ENCODE peak calls at places on chromosome 9, in seven cellular contexts. X is H1, G is A673, T is prostate gland, U is GM23248, H is mesendoderm, I is SK-N-SH. A is an unnamed sample. For H3K4me1, the result is how much of the 10 kb centered on the place peaks cover.

GRCh38 chr9:1008256-1008655 is 31.8 kb downstream of the DMRT3 start:
- DNase-seq in X (no peak), G (no peak), T (no peak), U (peak), H (no peak), I (no peak), A (no peak)

GRCh38 chr9:88736136-88736637 is 201.2 kb downstream of the NXNL2 start:
- DNase-seq in X (no peak), G (no peak), T (no peak), U (no peak), H (no peak), I (no peak), A (no peak)

GRCh38 chr9:123834907-123835562 is 94.9 kb downstream of the DENND1A start:
- DNase-seq in X (no peak), G (no peak), T (no peak), U (peak), H (peak), I (no peak), A (no peak)

GRCh38 chr9:4116091-4116581 is 183.7 kb downstream of the GLIS3 start:
- DNase-seq in X (no peak), G (no peak), T (no peak), U (peak), H (no peak), I (no peak), A (no peak)

GRCh38 chr9:82031538-82032280 is 43.1 kb downstream of the SPATA31D1 start:
- DNase-seq in X (no peak), G (peak), T (peak), U (peak), H (peak), I (no peak), A (no peak)

GRCh38 chr9:708556-709432 is 132.7 kb upstream of the DMRT1 start:
- DNase-seq in X (no peak), G (no peak), T (no peak), U (peak), H (no peak), I (no peak), A (no peak)

GRCh38 chr9:93677061-93677571 is 100.7 kb downstream of the PHF2 start:
- DNase-seq in X (no peak), G (no peak), T (no peak), U (no peak), H (no peak), I (peak), A (no peak)

GRCh38 chr9:34547960-34548603 is 25.3 kb upstream of the ENHO start:
- DNase-seq in X (no peak), G (peak), T (peak), U (peak), H (peak), I (peak), A (peak)

GRCh38 chr9:115531410-115532130 is 413.6 kb upstream of the TNC start:
- DNase-seq in X (no peak), G (no peak), T (no peak), U (peak), H (no peak), I (no peak), A (no peak)

GRCh38 chr9:100066539-100066938 is 32.3 kb downstream of the ERP44 start:
- DNase-seq in X (no peak), G (peak), T (no peak), U (peak), H (peak), I (no peak), A (no peak)

GRCh38 chr9:38309324-38310195 is 82.9 kb upstream of the ALDH1B1 start:
- DNase-seq in X (no peak), G (peak), T (no peak), U (peak), H (peak), I (peak), A (no peak)

GRCh38 chr9:137786511-137786920 is 91.1 kb upstream of the CACNA1B start:
- DNase-seq in X (no peak), G (no peak), T (no peak), U (peak), H (no peak), I (no peak), A (no peak)

GRCh38 chr9:98992885-98993569 is 49.3 kb downstream of the COL15A1 start:
- DNase-seq in X (no peak), G (no peak), T (no peak), U (no peak), H (no peak), I (no peak), A (no peak)

GRCh38 chr9:98989036-98990000 is 45.6 kb downstream of the COL15A1 start:
- DNase-seq in X (no peak), G (peak), T (no peak), U (peak), H (peak), I (no peak), A (no peak)

GRCh38 chr9:98991981-98992884 is 48.5 kb downstream of the COL15A1 start:
- DNase-seq in X (no peak), G (no peak), T (no peak), U (no peak), H (no peak), I (no peak), A (no peak)

GRCh38 chr9:98993570-98993945 is 49.9 kb downstream of the COL15A1 start:
- DNase-seq in X (no peak), G (no peak), T (no peak), U (no peak), H (no peak), I (no peak), A (no peak)

GRCh38 chr9:98990181-98990870 is 46.6 kb downstream of the COL15A1 start:
- DNase-seq in X (no peak), G (no peak), T (no peak), U (no peak), H (no peak), I (no peak), A (no peak)
- H3K4me1 ChIP-seq in X (under half), G (under half), T (under half), U (under half), H (under half), I (under half), A (under half)

DNA sequence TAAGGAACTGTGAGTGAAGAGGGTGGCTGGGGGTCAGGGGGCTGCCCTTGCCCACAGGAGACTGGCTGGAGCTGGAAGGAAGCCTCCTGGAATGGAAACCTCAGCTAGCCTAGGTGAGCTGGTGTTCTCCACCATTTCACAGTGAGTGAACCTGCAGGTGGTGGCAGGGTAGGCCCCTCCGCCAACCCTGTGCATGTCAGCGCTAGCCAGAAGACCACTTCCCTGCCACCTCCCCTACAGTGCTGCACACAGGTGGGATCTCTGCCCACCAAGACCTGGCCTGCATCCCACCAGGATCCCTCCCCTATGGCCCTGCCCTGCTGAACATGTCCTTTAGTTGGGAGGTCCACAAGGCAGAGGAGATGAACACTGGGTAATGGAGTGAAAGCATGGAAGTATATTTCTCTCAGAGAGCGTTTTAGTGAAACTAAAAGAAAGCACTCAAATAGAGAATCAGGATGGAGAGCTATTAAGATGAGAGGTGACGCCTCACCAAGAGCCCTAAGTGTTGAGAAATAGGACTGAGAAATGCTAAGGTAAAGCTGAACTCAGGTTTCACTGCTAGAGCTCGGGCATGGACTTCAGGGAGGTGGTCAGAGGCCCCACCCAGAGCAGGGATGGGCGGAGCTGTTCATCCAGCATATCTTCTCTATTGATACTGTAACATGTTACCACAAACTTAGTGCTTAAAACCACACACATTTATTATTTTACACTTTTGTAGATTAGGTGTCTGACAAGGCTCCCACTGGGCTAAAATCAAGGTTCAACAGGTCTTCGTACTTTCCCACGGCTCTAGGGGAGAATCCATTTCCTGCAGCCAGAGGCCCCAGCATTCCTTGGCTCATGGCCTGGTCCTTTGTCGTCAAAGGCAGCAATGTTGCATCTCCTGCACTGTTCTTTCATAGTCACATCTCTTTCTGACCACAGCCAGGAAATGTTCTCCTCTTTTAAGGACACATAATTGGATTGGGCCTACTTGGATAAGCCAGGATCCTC is 83.2 kb downstream of the DIRAS2 start:
- DNase-seq in X (no peak), G (no peak), T (no peak), U (no peak), H (no peak), I (no peak), A (no peak)
- H3K27ac ChIP-seq in X (no peak), G (no peak), T (no peak), U (no peak), H (no peak), I (no peak), A (no peak)

DNA sequence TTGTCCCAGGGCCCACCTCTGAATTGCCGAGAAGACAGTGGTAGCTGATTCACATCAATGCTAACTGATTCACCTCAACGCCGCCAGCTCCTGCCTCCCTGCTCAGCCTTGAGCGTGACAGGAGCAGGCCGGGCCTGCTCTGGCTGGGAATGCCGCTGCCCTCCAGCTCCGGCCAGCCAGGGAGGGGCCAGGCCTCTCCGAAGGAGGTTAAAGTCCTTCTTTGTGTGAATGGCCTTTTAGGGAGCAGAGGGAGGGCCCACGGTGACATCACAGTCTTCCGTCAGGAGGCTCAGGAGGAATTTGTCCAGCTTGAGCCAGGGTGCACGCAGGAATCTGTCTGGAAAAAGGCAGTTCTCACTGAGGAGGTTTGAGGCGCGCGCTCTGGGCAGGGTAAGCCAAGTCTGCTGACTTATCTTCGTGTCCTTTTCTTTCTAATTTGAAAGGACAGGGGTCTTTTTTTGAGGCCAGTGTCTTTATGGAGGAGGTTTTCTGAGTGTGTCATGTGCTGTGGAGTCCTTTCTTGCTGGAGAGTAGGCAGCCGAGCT is 82.7 kb downstream of the C9orf152 start:
- DNase-seq in X (peak), G (no peak), T (peak), U (peak), H (peak), I (no peak), A (no peak)
- H3K4me1 ChIP-seq in X (under half), G (under half), T (under half), U (under half), H (under half), I (under half), A (under half)

DNA sequence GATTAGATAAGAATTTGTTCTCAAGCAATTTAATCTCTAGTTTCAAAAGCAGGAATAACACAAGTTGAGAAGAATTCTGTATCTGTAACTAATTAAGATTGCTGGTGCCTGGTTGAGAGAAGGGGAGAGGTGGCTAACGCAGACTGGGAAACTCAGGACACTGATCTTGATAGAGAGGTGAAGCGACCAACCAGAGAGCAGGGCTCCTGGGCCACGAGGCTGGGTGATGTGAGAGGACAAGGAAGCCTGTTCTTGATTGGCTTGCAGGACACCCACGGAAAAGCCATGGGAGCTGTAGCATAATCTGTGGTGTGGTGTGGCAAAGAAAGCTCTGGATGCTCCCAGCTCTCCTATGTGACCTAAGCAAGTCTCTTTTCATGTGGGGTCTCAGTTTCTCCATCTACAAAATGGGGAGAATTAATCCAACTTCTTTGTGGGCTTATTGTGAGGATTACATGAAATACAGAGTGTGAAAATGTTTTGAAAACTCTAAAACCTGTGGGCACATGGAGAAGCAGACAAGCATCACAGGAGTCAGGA is 594.1 kb upstream of the BRINP1 start:
- DNase-seq in X (peak), G (peak), T (no peak), U (peak), H (peak), I (peak), A (peak)
- H3K27ac ChIP-seq in X (peak), G (no peak), T (no peak), U (peak), H (peak), I (peak), A (no peak)

DNA sequence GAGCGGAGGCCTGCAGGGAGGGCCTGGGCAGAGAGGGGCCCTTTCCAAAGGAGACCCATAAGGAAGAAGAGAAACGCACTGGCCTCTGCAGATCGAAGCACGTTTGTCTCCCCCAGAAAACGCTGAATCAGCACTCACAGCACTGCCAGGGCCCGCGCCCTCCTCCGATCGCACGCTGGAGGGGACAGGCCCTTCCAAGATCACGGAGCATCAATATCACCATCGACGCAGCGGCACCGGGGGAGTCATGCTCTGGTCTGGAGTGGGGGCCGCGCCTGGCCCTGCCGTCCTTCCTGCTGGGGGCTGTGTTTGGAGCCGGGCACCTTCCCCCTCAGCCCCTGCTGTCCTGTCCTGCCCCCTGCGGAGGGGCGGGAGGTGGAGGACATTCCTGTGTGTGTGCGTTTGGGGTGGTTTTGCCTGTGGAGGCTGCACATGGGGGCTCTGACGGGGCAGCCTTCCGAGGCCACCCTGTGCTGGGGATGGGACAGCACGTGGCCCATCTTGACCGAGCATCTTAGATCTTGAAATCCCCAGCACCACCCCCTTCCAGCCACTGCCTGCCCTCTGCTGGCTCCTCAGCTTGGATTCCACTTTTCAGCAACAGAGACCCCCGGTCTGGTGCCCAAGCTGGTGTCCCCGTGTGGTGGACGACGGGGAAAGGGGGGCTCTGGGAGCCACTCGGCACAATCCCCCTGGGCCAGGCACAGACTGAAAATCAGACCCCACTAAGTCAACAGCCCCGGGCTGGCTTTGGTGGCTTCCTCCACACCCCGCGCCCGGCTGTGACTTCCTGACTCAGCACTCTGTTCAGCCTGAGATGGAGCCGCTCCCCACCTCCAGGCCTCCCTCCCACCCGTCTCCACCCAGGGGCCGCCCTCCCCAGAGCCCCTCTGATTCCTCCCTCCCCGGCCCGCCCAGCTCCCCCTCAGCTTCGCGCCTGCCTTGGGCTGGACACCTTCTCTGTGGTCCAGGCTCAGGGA is 8.3 kb downstream of the TMEM250 start:
- DNase-seq in X (no peak), G (no peak), T (no peak), U (peak), H (peak), I (no peak), A (no peak)
- H3K4me1 ChIP-seq in X (under half), G (half or more), T (under half), U (under half), H (under half), I (under half), A (under half)

DNA sequence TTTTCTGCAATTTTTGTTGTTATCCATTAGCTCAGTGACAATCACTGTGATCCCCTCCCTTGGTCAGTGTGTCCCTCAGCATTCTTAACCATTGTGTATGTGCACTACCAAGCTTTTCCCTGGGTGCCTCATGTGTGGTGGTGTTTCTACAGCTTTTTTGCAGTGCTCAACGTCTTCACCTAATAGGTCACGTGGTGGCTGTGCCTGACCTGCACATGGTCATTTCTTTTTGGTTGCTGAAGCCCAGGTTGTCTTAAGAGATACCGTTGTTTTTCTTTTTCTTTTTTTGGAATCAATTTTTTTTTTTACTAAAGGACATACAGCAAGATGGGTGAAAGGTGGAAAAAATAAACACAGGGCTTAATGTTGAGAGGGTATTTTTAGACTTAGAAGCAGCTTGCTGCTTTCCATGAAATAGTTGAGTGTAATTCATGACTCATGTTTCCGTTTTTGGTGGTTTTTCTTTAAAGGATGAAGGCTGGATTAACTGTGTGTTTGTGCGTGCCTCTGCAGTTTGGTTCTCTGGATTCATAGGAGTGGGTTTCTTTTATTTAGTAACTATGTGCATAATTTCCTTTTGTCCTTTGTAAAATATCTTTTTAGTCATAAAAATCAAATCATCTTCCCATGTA is 22.2 kb downstream of the SH3GL2 start:
- DNase-seq in X (no peak), G (peak), T (no peak), U (peak), H (no peak), I (no peak), A (no peak)
- H3K27ac ChIP-seq in X (no peak), G (no peak), T (no peak), U (no peak), H (no peak), I (no peak), A (no peak)